ENCODE peak calls at places on chromosomes 16 and 17, in seven cellular contexts. A is ELF-1; K is stimulated activated CD8-positive, alpha-beta memory T cell treated with anti-CD3 and anti-CD28 coated beads, Interleukin-4, amount 100 ng/mL, for 24 hours; C is iPS-NIHi11; G is HTR-8/SVneo; P is cardiac muscle cell; F is H7. W is an unnamed sample.

GRCh38 chr17:10550014-10550413 is 556 bp upstream of the MYH2 start:
- DNase-seq in K (no peak), A (no peak), P (no peak), F (no peak), C (no peak), G (no peak), W (no peak)

GRCh38 chr17:37212184-37212583 is 163.6 kb upstream of the C17orf78 start:
- DNase-seq in K (no peak), C (no peak), P (no peak), F (no peak), A (no peak), G (no peak), W (no peak)

GRCh38 chr17:11503292-11503691 is 95.0 kb upstream of the DNAH9 start:
- DNase-seq in F (peak), K (no peak), G (no peak), C (peak), A (no peak), P (no peak), W (no peak)

GRCh38 chr17:50199651-50200446 is 1.6 kb downstream of the COL1A1 start:
- DNase-seq in C (peak), F (peak), K (peak), G (peak), A (peak), P (peak), W (peak)

GRCh38 chr16:2009791-2010510 is at the start of gene ZNF598:
- DNase-seq in G (peak), A (peak), C (peak), P (peak), F (peak), K (peak), W (peak)

GRCh38 chr17:61393550-61393903 is 6.1 kb upstream of the TBX2 start:
- DNase-seq in P (no peak), K (no peak), G (no peak), C (peak), A (peak), F (peak), W (no peak)

GRCh38 chr17:40818343-40818732 is 4.1 kb downstream of the KRT10 start:
- DNase-seq in K (no peak), A (no peak), C (no peak), G (no peak), F (no peak), P (no peak), W (peak)

GRCh38 chr17:51097708-51098446 is 22.8 kb downstream of the SPAG9 start:
- DNase-seq in K (no peak), C (no peak), G (no peak), A (no peak), F (no peak), P (no peak), W (no peak)

GRCh38 chr16:49458221-49458620 is 84.6 kb downstream of the C16orf78 start:
- DNase-seq in P (no peak), K (no peak), G (no peak), C (no peak), A (no peak), F (no peak), W (no peak)

GRCh38 chr16:85169333-85170065 is 57.2 kb upstream of the CIBAR2 start:
- DNase-seq in C (peak), A (peak), P (peak), K (no peak), G (no peak), F (no peak), W (no peak)

GRCh38 chr17:56593741-56594527 is 435 bp downstream of the NOG start:
- DNase-seq in K (peak), P (peak), G (peak), A (peak), F (peak), C (peak), W (peak)

GRCh38 chr16:81123092-81123852 is 27.1 kb upstream of the GCSH start:
- DNase-seq in A (no peak), P (no peak), C (no peak), F (no peak), G (no peak), K (no peak), W (no peak)

GRCh38 chr17:82354804-82355308 is 4.2 kb upstream of the TEX19 start:
- DNase-seq in G (no peak), K (no peak), C (no peak), F (no peak), A (no peak), P (no peak), W (no peak)

GRCh38 chr17:31008374-31009035 is 37.7 kb downstream of the RNF135 start:
- DNase-seq in K (peak), C (peak), F (peak), P (peak), G (peak), A (peak), W (peak)

GRCh38 chr17:2963332-2964027 is 99.9 kb downstream of the OR1D5 start:
- DNase-seq in K (no peak), A (no peak), P (no peak), C (no peak), F (no peak), G (no peak), W (no peak)

GRCh38 chr17:71632328-71632727 is 488.5 kb upstream of the SOX9 start:
- DNase-seq in P (no peak), A (no peak), C (no peak), F (no peak), G (no peak), K (no peak), W (no peak)

GRCh38 chr16:25210758-25211157 is 6.0 kb upstream of the AQP8 start:
- DNase-seq in A (no peak), C (no peak), F (no peak), G (peak), P (no peak), K (no peak), W (no peak)

GRCh38 chr17:4043862-4044261 is 79.6 kb upstream of the ATP2A3 start:
- DNase-seq in A (no peak), K (peak), F (no peak), G (no peak), P (no peak), C (no peak), W (peak)

GRCh38 chr17:51819820-51820219 is 338.7 kb downstream of the CA10 start:
- DNase-seq in A (no peak), C (no peak), K (no peak), F (no peak), P (no peak), G (no peak), W (no peak)

GRCh38 chr16:85166281-85166680 is 54.0 kb upstream of the CIBAR2 start:
- DNase-seq in G (no peak), K (no peak), P (no peak), F (no peak), A (no peak), C (no peak), W (no peak)

GRCh38 chr16:4115209-4115940 is 867 bp downstream of the ADCY9 start:
- DNase-seq in F (peak), K (peak), P (peak), C (peak), G (peak), A (peak), W (peak)

GRCh38 chr17:49151996-49152395 is 19.4 kb downstream of the B4GALNT2 start:
- DNase-seq in K (no peak), P (no peak), F (no peak), G (no peak), C (no peak), A (no peak), W (no peak)

GRCh38 chr17:45823598-45823997 is 21.1 kb upstream of the SPPL2C start:
- DNase-seq in F (peak), A (no peak), G (no peak), C (no peak), K (no peak), P (no peak), W (no peak)

GRCh38 chr16:974606-975312 is 4.0 kb upstream of the LMF1 start:
- DNase-seq in C (no peak), K (no peak), P (peak), F (no peak), A (no peak), G (no peak), W (no peak)

GRCh38 chr16:85995591-85996461 is 96.9 kb downstream of the IRF8 start:
- DNase-seq in A (no peak), C (no peak), K (no peak), F (no peak), G (no peak), P (no peak), W (no peak)

GRCh38 chr16:56608876-56609462 is 585 bp downstream of the MT2A start:
- DNase-seq in K (no peak), G (no peak), F (no peak), P (no peak), A (peak), C (no peak), W (peak)

GRCh38 chr17:2238432-2239169 is 65.0 kb downstream of the SMG6 start:
- DNase-seq in K (no peak), A (no peak), F (no peak), G (no peak), P (peak), C (no peak), W (no peak)

GRCh38 chr17:50785942-50786570 is 18.7 kb upstream of the ANKRD40CL start:
- DNase-seq in F (no peak), K (no peak), P (no peak), C (no peak), A (no peak), G (no peak), W (no peak)

GRCh38 chr16:85491798-85492616 is 121.1 kb upstream of the GSE1 start:
- DNase-seq in K (peak), A (peak), F (peak), P (peak), C (peak), G (no peak), W (no peak)

GRCh38 chr17:67151717-67152116 is 93.3 kb downstream of the HELZ start:
- DNase-seq in A (no peak), K (no peak), C (no peak), P (no peak), G (peak), F (no peak), W (no peak)

GRCh38 chr17:81364278-81365147 is 30.7 kb upstream of the BAHCC1 start:
- DNase-seq in C (no peak), F (no peak), G (no peak), A (no peak), K (no peak), P (no peak), W (no peak)

GRCh38 chr17:8954339-8954738 is 11.2 kb downstream of the PIK3R5 start:
- DNase-seq in C (peak), A (peak), K (peak), P (no peak), F (peak), G (no peak), W (peak)

GRCh38 chr17:50916026-50916707 is 50.0 kb upstream of the TOB1 start:
- DNase-seq in K (no peak), G (no peak), P (no peak), F (no peak), C (no peak), A (no peak), W (no peak)

GRCh38 chr17:80948961-80949450 is 42.6 kb upstream of the CHMP6 start:
- DNase-seq in P (no peak), F (peak), G (no peak), C (peak), A (no peak), K (no peak), W (no peak)

GRCh38 chr17:69819316-69820087 is 255.5 kb upstream of the KCNJ16 start:
- DNase-seq in K (no peak), F (no peak), C (no peak), P (no peak), A (no peak), G (no peak), W (no peak)

GRCh38 chr16:67833035-67833417 is 9.1 kb upstream of the THAP11 start:
- DNase-seq in F (no peak), P (no peak), K (no peak), C (no peak), G (no peak), A (peak), W (no peak)

GRCh38 chr17:59725691-59726090 is 18.2 kb downstream of the VMP1 start:
- DNase-seq in A (no peak), F (no peak), K (no peak), G (no peak), P (no peak), C (no peak), W (no peak)

W was measured in stimulated activated effector memory CD8-positive, alpha-beta T cell treated with anti-CD3 and anti-CD28 coated beads, Interleukin-12 subunit alpha, Interleukin-12 subunit beta, amount 100 ng/mL, for 72 hours.